ENCODE peak calls at places on chromosomes 16 and 17, in seven cellular contexts. P is AG09319, G is mucosa of descending colon, I is esophagus muscularis mucosa, M is HCT116, Y is foreskin keratinocyte, U is omental fat pad. D is an unnamed sample.

GRCh38 chr16:79601092-79601977 is 798 bp upstream of the MAF start:
- DNase-seq in G (peak), Y (peak), I (no peak), M (no peak), P (no peak), U (no peak), D (peak)

GRCh38 chr17:72804949-72805348 is 287.5 kb downstream of the SLC39A11 start:
- DNase-seq in P (no peak), M (no peak), Y (no peak), I (no peak), G (no peak), U (no peak), D (no peak)

GRCh38 chr17:3033741-3034577 is 29.4 kb downstream of the OR1D5 start:
- DNase-seq in P (no peak), M (no peak), I (no peak), Y (no peak), U (no peak), G (no peak), D (no peak)

GRCh38 chr17:64707077-64707591 is 45.0 kb upstream of the SMURF2 start:
- DNase-seq in U (peak), Y (peak), P (peak), I (peak), G (peak), M (peak), D (peak)

GRCh38 chr16:728890-729744 is 2.2 kb downstream of the HAGHL start:
- DNase-seq in G (peak), Y (no peak), U (no peak), P (no peak), I (no peak), M (no peak), D (no peak)

GRCh38 chr17:63290784-63291183 is 155.3 kb downstream of the CYB561 start:
- DNase-seq in U (no peak), P (no peak), M (no peak), I (no peak), Y (no peak), G (no peak), D (no peak)

GRCh38 chr16:14325502-14325901 is 254.4 kb downstream of the MRTFB start:
- DNase-seq in M (no peak), G (no peak), I (no peak), P (no peak), Y (no peak), U (no peak), D (no peak)

GRCh38 chr16:8639694-8640093 is 18.2 kb downstream of the METTL22 start:
- DNase-seq in I (no peak), M (no peak), P (no peak), Y (no peak), G (no peak), U (no peak), D (no peak)

GRCh38 chr17:82642022-82642421 is 6.2 kb downstream of the WDR45B start:
- DNase-seq in M (no peak), P (no peak), G (no peak), I (no peak), Y (no peak), U (no peak), D (no peak)

GRCh38 chr17:75526555-75527270 is 1.2 kb downstream of the LLGL2 start:
- DNase-seq in P (no peak), I (no peak), U (no peak), G (peak), M (no peak), Y (no peak), D (no peak)

GRCh38 chr17:42133461-42134041 is 10.9 kb downstream of the HSPB9 start:
- DNase-seq in G (no peak), I (no peak), Y (no peak), P (no peak), M (no peak), U (no peak), D (no peak)

GRCh38 chr17:39591958-39592954 is 15.5 kb downstream of the NEUROD2 start:
- DNase-seq in M (peak), G (no peak), P (no peak), Y (peak), I (no peak), U (no peak), D (no peak)

GRCh38 chr16:69351309-69352027 is at the start of gene TMED6:
- DNase-seq in U (no peak), G (peak), I (no peak), M (no peak), Y (no peak), P (no peak), D (no peak)

GRCh38 chr17:42677921-42678781 is 1.4 kb upstream of the PLEKHH3 start:
- DNase-seq in I (peak), Y (peak), G (peak), M (peak), U (peak), P (no peak), D (peak)

GRCh38 chr16:85416267-85417109 is 196.6 kb upstream of the GSE1 start:
- DNase-seq in I (no peak), G (peak), M (peak), Y (peak), P (no peak), U (no peak), D (peak)

GRCh38 chr17:66652840-66653507 is 181.9 kb upstream of the CACNG5 start:
- DNase-seq in U (no peak), P (no peak), I (no peak), G (no peak), Y (peak), M (no peak), D (no peak)

GRCh38 chr17:22410136-22410535 is 717.8 kb downstream of the KCNJ18 start:
- DNase-seq in U (no peak), Y (no peak), I (no peak), M (no peak), G (no peak), P (no peak), D (no peak)

GRCh38 chr17:22411185-22411784 is 719.0 kb downstream of the KCNJ18 start:
- DNase-seq in M (no peak), I (no peak), Y (no peak), U (no peak), G (peak), P (no peak), D (no peak)

GRCh38 chr17:22409160-22409751 is 716.9 kb downstream of the KCNJ18 start:
- DNase-seq in U (no peak), Y (no peak), I (no peak), P (no peak), G (peak), M (no peak), D (no peak)
- TF ChIP-seq CTCF in U (no peak), Y (no peak), I (no peak), P (no peak), G (no peak), M (no peak), D (no peak)

DNA sequence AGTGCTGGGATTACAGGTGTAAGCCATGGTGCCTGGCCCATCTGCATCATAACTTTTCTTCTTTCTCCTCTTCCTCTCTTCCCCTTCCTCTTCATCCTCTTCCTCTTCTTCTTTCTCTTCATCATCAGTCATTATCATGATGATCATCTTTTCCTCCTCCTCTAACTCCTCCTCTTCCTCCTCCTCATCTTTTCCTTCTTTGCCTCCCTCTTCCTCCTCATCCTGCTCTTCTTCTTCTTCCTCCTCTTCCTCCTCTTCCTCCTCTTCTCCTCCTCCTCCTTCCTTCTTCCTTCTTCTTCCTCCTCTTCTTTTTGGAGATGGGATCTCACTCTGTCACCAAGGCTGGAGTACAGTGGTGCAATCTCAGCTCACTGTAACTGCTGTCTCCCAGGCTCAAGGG is 62.5 kb downstream of the SOCS1 start:
- DNase-seq in Y (no peak), G (no peak), I (no peak), P (no peak), M (no peak), U (no peak), D (no peak)
- TF ChIP-seq CTCF in Y (no peak), G (no peak), I (no peak), P (no peak), M (no peak), U (no peak), D (no peak)

GRCh38 chr16:82741073-82741615 is 114.4 kb downstream of the CDH13 start:
- DNase-seq in Y (peak), G (no peak), I (no peak), P (no peak), U (no peak), M (no peak), D (no peak)

GRCh38 chr16:82736161-82736697 is 109.5 kb downstream of the CDH13 start:
- DNase-seq in M (no peak), G (no peak), Y (no peak), I (no peak), U (no peak), P (no peak), D (no peak)

GRCh38 chr16:82735696-82736095 is 108.9 kb downstream of the CDH13 start:
- DNase-seq in P (no peak), U (no peak), G (no peak), Y (no peak), M (no peak), I (no peak), D (no peak)

GRCh38 chr16:82735176-82735575 is 108.4 kb downstream of the CDH13 start:
- DNase-seq in M (no peak), P (no peak), U (no peak), I (no peak), G (no peak), Y (no peak), D (no peak)

GRCh38 chr16:82738699-82739098 is 111.9 kb downstream of the CDH13 start:
- DNase-seq in P (no peak), I (no peak), U (no peak), Y (no peak), G (no peak), M (no peak), D (no peak)
- TF ChIP-seq CTCF in P (peak), I (no peak), U (no peak), Y (peak), G (no peak), M (peak), D (no peak)

DNA sequence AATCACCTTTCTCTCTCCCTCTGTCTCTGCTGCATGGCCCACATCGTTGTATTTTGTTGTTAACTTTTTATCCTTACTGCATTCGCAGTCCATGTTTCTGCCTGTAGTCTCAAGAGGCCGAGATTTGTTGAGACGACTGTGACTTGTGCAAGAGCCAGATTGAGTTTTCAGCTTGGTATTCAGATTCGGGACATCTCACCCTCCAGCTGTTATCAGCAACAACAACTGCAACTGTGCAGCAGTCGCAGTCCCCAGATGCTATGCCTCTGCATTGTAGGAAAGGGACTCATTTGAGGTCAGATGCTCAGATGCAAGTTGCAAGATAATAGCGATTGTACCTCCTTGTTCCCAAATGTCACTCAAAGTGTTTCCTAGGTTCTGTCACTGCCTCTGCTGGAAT is 209.0 kb downstream of the SNX29 start:
- DNase-seq in U (no peak), G (no peak), I (no peak), P (no peak), Y (no peak), M (no peak), D (no peak)
- TF ChIP-seq CTCF in U (no peak), G (no peak), I (no peak), P (no peak), Y (no peak), M (no peak), D (no peak)